ENCODE peak calls at places on chromosomes 16 and 17, in seven cellular contexts. P, U, G, E, K, H and C are unnamed samples.

GRCh38 chr17:63945851-63946439 is 13.8 kb upstream of the CD79B start:
- DNase-seq in E (no peak), K (no peak), U (peak), P (no peak), G (no peak), H (no peak), C (no peak)

GRCh38 chr16:685967-686366 is 1.8 kb upstream of the JMJD8 start:
- DNase-seq in P (no peak), E (no peak), K (no peak), G (peak), H (peak), U (peak), C (no peak)

GRCh38 chr17:60065136-60065535 is 13.6 kb downstream of the HEATR6 start:
- DNase-seq in U (no peak), E (no peak), K (no peak), H (no peak), P (no peak), G (no peak), C (no peak)

GRCh38 chr17:57518587-57519118 is 226.4 kb downstream of the CCDC182 start:
- DNase-seq in H (no peak), E (no peak), P (peak), U (no peak), G (no peak), K (no peak), C (no peak)

GRCh38 chr17:81480140-81480917 is 32.3 kb downstream of the ACTG1 start:
- DNase-seq in G (peak), H (no peak), P (no peak), U (no peak), E (peak), K (peak), C (no peak)

GRCh38 chr17:44360826-44361225 is 2.8 kb downstream of the FAM171A2 start:
- DNase-seq in P (peak), K (no peak), E (peak), U (no peak), H (no peak), G (no peak), C (no peak)

GRCh38 chr16:27762441-27762840 is 212.5 kb downstream of the KATNIP start:
- DNase-seq in P (no peak), E (no peak), K (no peak), H (no peak), G (peak), U (no peak), C (peak)

GRCh38 chr17:49404371-49404770 is 10.3 kb downstream of the PHB1 start:
- DNase-seq in G (no peak), U (no peak), H (peak), E (no peak), P (no peak), K (no peak), C (no peak)

GRCh38 chr16:90018297-90019200 is 707 bp downstream of the DBNDD1 start:
- DNase-seq in P (peak), H (peak), E (no peak), U (no peak), K (no peak), G (peak), C (no peak)

GRCh38 chr17:39925282-39926134 is 1.9 kb downstream of the ORMDL3 start:
- DNase-seq in K (no peak), U (no peak), G (no peak), H (no peak), P (no peak), E (no peak), C (no peak)

GRCh38 chr17:40331743-40332641 is 23.0 kb downstream of the RARA start:
- DNase-seq in H (no peak), P (no peak), U (no peak), K (no peak), E (no peak), G (peak), C (no peak)

GRCh38 chr17:64202683-64203430 is 60.2 kb downstream of the TEX2 start:
- DNase-seq in E (peak), K (peak), H (no peak), G (peak), U (peak), P (peak), C (no peak)

GRCh38 chr17:59527325-59527917 is 38.0 kb upstream of the DHX40 start:
- DNase-seq in U (no peak), H (no peak), P (no peak), E (no peak), K (no peak), G (no peak), C (no peak)

GRCh38 chr17:66275651-66276050 is 26.8 kb upstream of the PRKCA start:
- DNase-seq in P (no peak), H (no peak), U (peak), E (peak), G (peak), K (peak), C (peak)

GRCh38 chr17:74519951-74520553 is 11.2 kb downstream of the CD300LB start:
- DNase-seq in E (no peak), U (no peak), H (no peak), G (no peak), K (no peak), P (no peak), C (no peak)

GRCh38 chr17:45282683-45283644 is 21.1 kb upstream of the SPATA32 start:
- DNase-seq in P (no peak), K (peak), H (peak), U (no peak), G (no peak), E (peak), C (no peak)

GRCh38 chr17:31499771-31500554 is 108.5 kb downstream of the RAB11FIP4 start:
- DNase-seq in G (peak), U (peak), P (peak), H (peak), E (no peak), K (peak), C (no peak)

GRCh38 chr17:36501351-36501750 is 14.9 kb downstream of the ZNHIT3 start:
- DNase-seq in E (no peak), U (no peak), P (no peak), K (no peak), G (no peak), H (peak), C (no peak)

GRCh38 chr16:11601425-11601824 is 14.7 kb upstream of the LITAF start:
- DNase-seq in E (no peak), U (no peak), K (no peak), P (no peak), H (no peak), G (no peak), C (no peak)

DNA sequence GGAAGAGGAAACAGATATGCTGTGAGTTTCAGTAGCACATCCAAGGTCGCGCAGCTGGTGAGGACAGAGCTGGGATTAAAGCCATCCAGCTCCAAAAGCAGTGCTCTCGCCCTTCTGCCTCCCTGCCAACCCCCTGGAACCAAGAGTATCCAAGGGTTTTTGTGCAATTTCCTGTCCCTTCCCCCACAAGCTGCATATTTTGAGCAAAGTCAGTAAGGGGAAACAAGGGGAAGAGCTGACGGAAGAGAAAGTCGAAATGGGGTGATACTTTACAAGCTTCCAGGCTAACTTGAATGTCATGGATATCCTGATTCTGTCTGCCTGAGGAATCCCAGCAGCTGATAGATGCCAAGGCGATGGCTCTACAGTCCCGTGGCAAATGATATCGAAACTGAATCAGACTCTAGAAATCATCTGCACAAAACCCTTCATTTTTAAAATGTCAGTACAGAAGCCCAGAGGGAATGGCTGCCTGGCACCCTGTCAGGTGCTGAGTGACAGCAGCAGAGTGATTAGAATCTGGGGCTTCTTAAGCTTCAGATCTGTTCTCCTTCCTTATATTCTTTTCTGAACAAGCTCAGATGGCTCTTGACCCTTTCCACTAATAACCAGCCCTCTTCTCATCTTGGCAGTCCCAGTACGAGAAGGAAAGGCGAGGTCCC is 42.9 kb upstream of the TEKT3 start:
- DNase-seq in G (no peak), K (no peak), H (no peak), P (no peak), U (no peak), E (peak), C (no peak)
- H3K4me3 ChIP-seq in G (no peak), K (peak), H (no peak), P (peak), U (no peak), E (peak), C (peak)

DNA sequence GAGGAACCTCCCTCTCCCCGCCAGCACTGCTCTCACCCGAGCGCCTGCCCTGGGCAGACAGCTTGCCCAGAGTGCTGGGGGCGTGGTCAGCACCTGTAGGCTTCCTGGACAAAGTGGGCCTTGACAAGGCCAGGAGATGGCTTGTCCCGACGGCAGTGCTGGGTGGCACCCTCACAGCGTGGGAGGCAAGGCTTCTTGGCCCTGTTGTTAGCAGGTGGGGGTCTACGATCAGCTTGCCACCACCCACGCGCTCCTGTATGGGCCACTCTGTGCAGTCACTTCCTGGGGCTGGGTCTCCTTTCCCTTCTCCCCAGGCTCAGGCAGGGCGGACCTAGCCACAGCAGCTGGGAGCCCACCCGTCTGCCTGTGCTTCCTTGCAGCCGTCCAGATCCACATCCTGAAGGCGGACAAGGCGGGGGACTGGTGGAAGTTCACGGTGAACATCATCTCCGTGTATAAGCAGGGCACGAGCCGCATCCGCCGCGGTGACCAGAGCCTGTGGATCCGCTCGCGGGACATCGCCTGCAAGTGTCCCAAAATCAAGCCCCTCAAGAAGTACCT is 218.0 kb downstream of the NTN1 start:
- DNase-seq in U (no peak), G (no peak), P (no peak), K (no peak), E (no peak), H (peak), C (no peak)
- H3K4me3 ChIP-seq in U (no peak), G (no peak), P (peak), K (peak), E (peak), H (peak), C (no peak)

GRCh38 chr16:20265019-20265418 is 62.3 kb downstream of the GP2 start:
- DNase-seq in P (no peak), H (no peak), U (no peak), K (no peak), E (no peak), G (no peak), C (no peak)
- H3K4me3 ChIP-seq in P (no peak), H (no peak), U (no peak), K (no peak), E (no peak), G (no peak), C (no peak)

DNA sequence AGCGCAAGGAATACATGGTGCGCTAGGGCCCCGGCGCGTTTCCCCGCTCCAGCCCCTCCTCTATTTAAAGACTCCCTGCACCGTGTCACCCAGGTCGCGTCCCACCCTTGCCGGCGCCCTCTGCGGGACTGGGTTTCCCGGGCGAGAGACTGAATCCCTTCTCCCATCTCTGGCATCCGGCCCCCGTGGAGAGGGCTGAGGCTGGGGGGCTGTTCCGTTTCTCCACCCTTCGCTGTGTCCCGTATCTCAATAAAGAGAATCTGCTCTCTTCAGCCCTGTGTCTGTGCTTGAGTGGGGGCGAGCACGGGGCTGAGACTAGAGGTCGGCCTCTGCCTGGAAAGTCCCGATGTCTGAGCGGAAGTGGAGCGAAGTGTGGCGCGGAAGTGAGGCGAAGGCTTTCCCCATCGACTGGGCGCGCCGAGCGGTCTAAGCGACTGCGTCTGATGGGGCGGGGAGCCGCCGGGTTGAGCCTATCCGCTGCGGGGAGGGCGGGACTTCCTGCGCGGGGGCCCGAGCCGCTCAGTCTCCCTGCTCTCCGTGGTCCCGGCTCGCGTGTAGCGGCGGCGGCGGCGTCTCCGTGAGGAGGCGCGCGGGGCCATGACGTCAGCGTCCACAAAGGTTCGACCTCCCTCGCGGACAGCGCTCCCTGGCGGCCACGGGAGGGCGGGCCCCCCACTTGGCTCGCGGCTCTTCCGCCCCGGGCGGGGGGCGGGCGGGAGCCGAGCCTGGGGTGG is 2.0 kb downstream of the RNASEK start:
- DNase-seq in H (peak), G (peak), E (peak), P (peak), K (peak), U (peak), C (peak)
- H3K4me3 ChIP-seq in H (peak), G (peak), E (peak), P (peak), K (peak), U (peak), C (peak)

GRCh38 chr16:66661210-66661560 is 35.4 kb downstream of the CMTM4 start:
- DNase-seq in P (no peak), E (no peak), G (no peak), H (no peak), K (no peak), U (no peak), C (no peak)
- H3K4me3 ChIP-seq in P (no peak), E (no peak), G (no peak), H (no peak), K (no peak), U (peak), C (no peak)